ENCODE peak calls at places on chromosomes 13 and 19, in five cellular contexts. T is mucosa of gallbladder, W is EH, J is dorsolateral prefrontal cortex, X is ecto neural progenitor cell. H is an unnamed sample.
A peak's percentile ranks its signal among the peaks of the same experiment; 100 is the strongest.

GRCh38 chr19:44530777-44531176 is 1.3 kb upstream of the CEACAM20 start:
- DNase-seq in T (no peak), W (no peak), J (no peak), X (no peak), H (no peak)

GRCh38 chr19:19120308-19121156 is 17.7 kb downstream of the TMEM161A start:
- DNase-seq in T (peak; percentile 92), W (peak; percentile 69), J (no peak), X (peak; percentile 99), H (peak; percentile 100)

GRCh38 chr13:29908917-29909755 is 58.7 kb upstream of the UBL3 start:
- DNase-seq in T (no peak), W (no peak), J (no peak), X (no peak), H (no peak)

GRCh38 chr19:31316201-31316951 is 32.9 kb downstream of the TSHZ3 start:
- DNase-seq in T (peak; percentile 23), W (no peak), J (no peak), X (no peak), H (no peak)

GRCh38 chr19:8902520-8902919 is 70.3 kb downstream of the MBD3L1 start:
- DNase-seq in T (no peak), W (no peak), J (no peak), X (no peak), H (no peak)

GRCh38 chr19:18672606-18673337 is 10.7 kb upstream of the CRTC1 start:
- DNase-seq in T (no peak), W (peak; percentile 38), J (no peak), X (no peak), H (no peak)

GRCh38 chr13:37023871-37024270 is 23.3 kb downstream of the EXOSC8 start:
- DNase-seq in T (no peak), W (peak; percentile 57), J (no peak), X (no peak), H (no peak)

GRCh38 chr13:93709511-93710244 is 483.1 kb downstream of the GPC6 start:
- DNase-seq in T (no peak), W (peak; percentile 22), J (no peak), X (no peak), H (no peak)

GRCh38 chr19:17553256-17553655 is 2.2 kb upstream of the COLGALT1 start:
- DNase-seq in T (peak; percentile 67), W (peak; percentile 91), J (no peak), X (no peak), H (no peak)

GRCh38 chr19:10701955-10702307 is 692 bp downstream of the QTRT1 start:
- DNase-seq in T (no peak), W (peak; percentile 26), J (no peak), X (peak; percentile 78), H (peak; percentile 61)

GRCh38 chr19:51903192-51903591 is 1.6 kb downstream of the ZNF649 start:
- DNase-seq in T (no peak), W (no peak), J (no peak), X (no peak), H (no peak)

GRCh38 chr13:51050021-51050886 is 60.8 kb downstream of the C13orf42 start:
- DNase-seq in T (no peak), W (no peak), J (no peak), X (peak; percentile 17), H (no peak)

GRCh38 chr13:48155850-48156249 is 60.9 kb upstream of the MED4 start:
- DNase-seq in T (no peak), W (peak; percentile 27), J (no peak), X (no peak), H (no peak)

GRCh38 chr19:6551607-6552450 is 21.0 kb downstream of the TNFSF9 start:
- DNase-seq in T (no peak), W (no peak), J (no peak), X (peak; percentile 85), H (peak; percentile 56)

H was measured in nephron progenitor cell.